ENCODE peak calls at places on chromosomes 3 and 15, in five cellular contexts. B is heart right ventricle; N is fibroblast of gingiva; T is EH; L is naive thymus-derived CD8-positive, alpha-beta T cell. V is an unnamed sample.

GRCh38 chr15:81394609-81395008 is 20.6 kb upstream of the TMC3 start:
- DNase-seq in B (no peak), N (no peak), T (no peak), L (no peak), V (no peak)

GRCh38 chr3:32821686-32822296 is 4.0 kb downstream of the TRIM71 start:
- DNase-seq in B (no peak), N (no peak), T (no peak), L (no peak), V (no peak)

GRCh38 chr15:68301300-68301699 is 23.8 kb downstream of the FEM1B start:
- DNase-seq in B (peak), N (no peak), T (no peak), L (no peak), V (no peak)

GRCh38 chr3:37475435-37475834 is 301.1 kb upstream of the LRRFIP2 start:
- DNase-seq in B (no peak), N (no peak), T (no peak), L (no peak), V (no peak)

GRCh38 chr3:88957751-88958452 is 149.5 kb upstream of the EPHA3 start:
- DNase-seq in B (no peak), N (peak), T (peak), L (no peak), V (no peak)

GRCh38 chr3:146546366-146546965 is 2.1 kb upstream of the PLSCR1 start:
- DNase-seq in B (no peak), N (no peak), T (no peak), L (no peak), V (no peak)

GRCh38 chr3:86978111-86978528 is 12.8 kb downstream of the VGLL3 start:
- DNase-seq in B (no peak), N (peak), T (peak), L (no peak), V (no peak)

GRCh38 chr3:107028086-107028485 is 349.2 kb upstream of the CCDC54 start:
- DNase-seq in B (no peak), N (no peak), T (no peak), L (no peak), V (no peak)

GRCh38 chr15:23073890-23074631 is 34.7 kb upstream of the TUBGCP5 start:
- DNase-seq in B (no peak), N (no peak), T (no peak), L (no peak), V (no peak)

GRCh38 chr3:25426408-25426807 is 1.7 kb upstream of the RARB start:
- DNase-seq in B (peak), N (no peak), T (peak), L (no peak), V (peak)

GRCh38 chr15:78437107-78437761 is 782 bp upstream of the IREB2 start:
- DNase-seq in B (no peak), N (no peak), T (no peak), L (no peak), V (no peak)

GRCh38 chr15:68578960-68579935 is at the start of gene CORO2B:
- DNase-seq in B (peak), N (peak), T (peak), L (no peak), V (no peak)

GRCh38 chr3:46700772-46701171 is 420 bp upstream of the TMIE start:
- DNase-seq in B (no peak), N (no peak), T (peak), L (no peak), V (no peak)

GRCh38 chr3:142224482-142225072 is 808 bp downstream of the GK5 start:
- DNase-seq in B (no peak), N (peak), T (no peak), L (no peak), V (no peak)

GRCh38 chr3:62604301-62604700 is 231.0 kb upstream of the FEZF2 start:
- DNase-seq in B (no peak), N (peak), T (peak), L (no peak), V (peak)

GRCh38 chr15:28004143-28005003 is 94.7 kb downstream of the OCA2 start:
- DNase-seq in B (no peak), N (no peak), T (no peak), L (no peak), V (no peak)

GRCh38 chr15:99155961-99156443 is 51.1 kb downstream of the SYNM start:
- DNase-seq in B (no peak), N (no peak), T (peak), L (no peak), V (no peak)

GRCh38 chr3:187536185-187536584 is 134.0 kb downstream of the SST start:
- DNase-seq in B (no peak), N (no peak), T (no peak), L (no peak), V (no peak)

GRCh38 chr3:156106721-156107373 is 13.5 kb upstream of the KCNAB1 start:
- DNase-seq in B (no peak), N (no peak), T (no peak), L (no peak), V (no peak)

GRCh38 chr15:93246266-93247242 is 157.5 kb upstream of the RGMA start:
- DNase-seq in B (no peak), N (no peak), T (no peak), L (no peak), V (no peak)

GRCh38 chr3:139111392-139112229 is 66.9 kb upstream of the PRR23C start:
- DNase-seq in B (peak), N (peak), T (peak), L (peak), V (peak)

GRCh38 chr3:65676592-65676991 is 362.1 kb downstream of the MAGI1 start:
- DNase-seq in B (no peak), N (no peak), T (no peak), L (no peak), V (no peak)

GRCh38 chr3:5840091-5840490 is 652.6 kb downstream of the EDEM1 start:
- DNase-seq in B (no peak), N (no peak), T (no peak), L (no peak), V (no peak)

GRCh38 chr15:80778964-80779657 is at the start of gene CEMIP:
- DNase-seq in B (peak), N (peak), T (peak), L (peak), V (peak)

GRCh38 chr15:69224383-69224782 is 63.9 kb downstream of the GLCE start:
- DNase-seq in B (no peak), N (no peak), T (no peak), L (no peak), V (no peak)

GRCh38 chr15:98904466-98905048 is 103.0 kb downstream of the PGPEP1L start:
- DNase-seq in B (no peak), N (peak), T (peak), L (no peak), V (peak)

GRCh38 chr3:141738636-141739363 is 702 bp downstream of the RNF7 start:
- DNase-seq in B (peak), N (peak), T (peak), L (peak), V (no peak)

GRCh38 chr15:42140383-42141070 is 15.9 kb downstream of the PLA2G4F start:
- DNase-seq in B (no peak), N (no peak), T (no peak), L (no peak), V (no peak)

GRCh38 chr3:50192689-50193141 is 1.3 kb downstream of the GNAT1 start:
- DNase-seq in B (peak), N (no peak), T (peak), L (peak), V (peak)

GRCh38 chr15:64582202-64582601 is 121.8 kb downstream of the ZNF609 start:
- DNase-seq in B (no peak), N (no peak), T (no peak), L (no peak), V (no peak)

GRCh38 chr3:50120364-50121095 is 31.8 kb downstream of the RBM5 start:
- DNase-seq in B (no peak), N (no peak), T (no peak), L (no peak), V (no peak)

GRCh38 chr3:58507356-58508062 is 15.6 kb downstream of the KCTD6 start:
- DNase-seq in B (no peak), N (no peak), T (no peak), L (no peak), V (no peak)

GRCh38 chr15:67149859-67150824 is 84.7 kb downstream of the SMAD3 start:
- DNase-seq in B (peak), N (peak), T (peak), L (no peak), V (peak)

GRCh38 chr3:52171577-52172261 is 17.5 kb upstream of the POC1A start:
- DNase-seq in B (no peak), N (peak), T (peak), L (no peak), V (peak)

GRCh38 chr15:56968821-56969220 is 50.4 kb downstream of the TCF12 start:
- DNase-seq in B (no peak), N (no peak), T (no peak), L (no peak), V (no peak)

GRCh38 chr15:32878342-32878741 is 160.5 kb downstream of the GREM1 start:
- DNase-seq in B (no peak), N (no peak), T (no peak), L (no peak), V (no peak)

GRCh38 chr15:49627407-49627877 is 6.6 kb downstream of the DTWD1 start:
- DNase-seq in B (no peak), N (peak), T (peak), L (no peak), V (peak)

V was measured in NCI-H460.